ENCODE peak calls at places on chromosomes 13 and 19, in five cellular contexts. F, Q, S, K and B are unnamed samples.

GRCh38 chr19:498591-498950 is 2.3 kb downstream of the MADCAM1 start:
- DNase-seq in F (peak), Q (no peak), S (no peak), K (no peak), B (no peak)

GRCh38 chr19:53980553-53981407 is 10.7 kb upstream of the CACNG6 start:
- DNase-seq in F (no peak), Q (peak), S (peak), K (no peak), B (no peak)

GRCh38 chr13:31250435-31250834 is 50.7 kb downstream of the B3GLCT start:
- DNase-seq in F (no peak), Q (no peak), S (no peak), K (no peak), B (no peak)

GRCh38 chr13:29676535-29676934 is 81.0 kb upstream of the SLC7A1 start:
- DNase-seq in F (no peak), Q (no peak), S (no peak), K (no peak), B (no peak)

GRCh38 chr19:55454787-55455243 is 6.6 kb downstream of the ISOC2 start:
- DNase-seq in F (peak), Q (peak), S (peak), K (no peak), B (no peak)

GRCh38 chr19:6372594-6373095 is at the start of gene ALKBH7:
- DNase-seq in F (peak), Q (peak), S (peak), K (peak), B (peak)

GRCh38 chr13:111337741-111338140 is 17.3 kb downstream of the TEX29 start:
- DNase-seq in F (no peak), Q (no peak), S (no peak), K (no peak), B (no peak)

GRCh38 chr13:40060318-40061007 is 405.0 kb downstream of the COG6 start:
- DNase-seq in F (peak), Q (no peak), S (peak), K (peak), B (peak)

GRCh38 chr19:12766051-12766521 is 9.3 kb downstream of the HOOK2 start:
- DNase-seq in F (peak), Q (no peak), S (peak), K (no peak), B (no peak)

GRCh38 chr19:55652311-55653078 is 2.3 kb upstream of the U2AF2 start:
- DNase-seq in F (peak), Q (no peak), S (peak), K (no peak), B (no peak)

GRCh38 chr19:9010693-9011092 is 484 bp upstream of the MUC16 start:
- DNase-seq in F (no peak), Q (no peak), S (peak), K (no peak), B (no peak)

GRCh38 chr13:45500492-45501174 is 35.9 kb downstream of the COG3 start:
- DNase-seq in F (no peak), Q (peak), S (no peak), K (no peak), B (peak)

GRCh38 chr13:25463496-25463895 is 91.7 kb downstream of the ATP8A2 start:
- DNase-seq in F (no peak), Q (no peak), S (peak), K (no peak), B (no peak)

GRCh38 chr13:34372581-34372980 is 554.6 kb downstream of the RFC3 start:
- DNase-seq in F (no peak), Q (no peak), S (no peak), K (no peak), B (no peak)

GRCh38 chr13:113849981-113850721 is 13.7 kb downstream of the GAS6 start:
- DNase-seq in F (no peak), Q (no peak), S (peak), K (no peak), B (no peak)

GRCh38 chr19:44111910-44112463 is 1.2 kb upstream of the ZNF225 start:
- DNase-seq in F (no peak), Q (no peak), S (peak), K (no peak), B (peak)

GRCh38 chr13:32059511-32059984 is 28.0 kb downstream of the FRY start:
- DNase-seq in F (no peak), Q (no peak), S (no peak), K (no peak), B (no peak)

GRCh38 chr19:2328401-2329161 is at the start of the genes LSM7 and SPPL2B:
- DNase-seq in F (peak), Q (peak), S (peak), K (peak), B (peak)

GRCh38 chr13:112679932-112680677 is 9.7 kb upstream of the ATP11A start:
- DNase-seq in F (no peak), Q (no peak), S (peak), K (no peak), B (no peak)

GRCh38 chr13:112837371-112838037 is 131.5 kb upstream of the MCF2L start:
- DNase-seq in F (no peak), Q (no peak), S (peak), K (no peak), B (no peak)

GRCh38 chr19:12801466-12802266 is at the start of the genes PRDX2 and THSD8:
- DNase-seq in F (peak), Q (peak), S (peak), K (no peak), B (no peak)

GRCh38 chr13:63367522-63368198 is 1952.0 kb upstream of the PCDH20 start:
- DNase-seq in F (no peak), Q (no peak), S (no peak), K (no peak), B (no peak)

GRCh38 chr19:1171755-1172352 is 2.2 kb downstream of the SBNO2 start:
- DNase-seq in F (peak), Q (no peak), S (no peak), K (no peak), B (no peak)

GRCh38 chr13:40292108-40292507 is 374.3 kb downstream of the FOXO1 start:
- DNase-seq in F (no peak), Q (no peak), S (no peak), K (no peak), B (no peak)

GRCh38 chr13:42153371-42153770 is 104.9 kb downstream of the DGKH start:
- DNase-seq in F (no peak), Q (no peak), S (peak), K (no peak), B (no peak)

GRCh38 chr13:29935309-29935981 is 85.0 kb upstream of the UBL3 start:
- DNase-seq in F (no peak), Q (no peak), S (no peak), K (no peak), B (no peak)

GRCh38 chr19:34109596-34109995 is 62.7 kb upstream of the LSM14A start:
- DNase-seq in F (no peak), Q (no peak), S (no peak), K (no peak), B (no peak)

GRCh38 chr19:6516018-6516658 is 14.0 kb upstream of the TUBB4A start:
- DNase-seq in F (peak), Q (peak), S (peak), K (peak), B (peak)

GRCh38 chr19:21314676-21315075 is 14.5 kb downstream of the ZNF708 start:
- DNase-seq in F (no peak), Q (no peak), S (no peak), K (no peak), B (no peak)

GRCh38 chr13:24503376-24503690 is 9.2 kb downstream of the PARP4 start:
- DNase-seq in F (no peak), Q (no peak), S (no peak), K (no peak), B (no peak)

GRCh38 chr13:36154567-36155231 is 23.5 kb upstream of the DCLK1 start:
- DNase-seq in F (peak), Q (no peak), S (peak), K (no peak), B (no peak)

GRCh38 chr19:10501971-10502523 is 1.1 kb downstream of the KEAP1 start:
- DNase-seq in F (peak), Q (peak), S (peak), K (peak), B (no peak)

GRCh38 chr19:55649579-55650557 is 1.9 kb downstream of the CCDC106 start:
- DNase-seq in F (peak), Q (no peak), S (peak), K (no peak), B (no peak)

GRCh38 chr13:76711515-76712182 is 174.6 kb downstream of the KCTD12 start:
- DNase-seq in F (no peak), Q (no peak), S (peak), K (no peak), B (peak)

GRCh38 chr13:99873832-99874430 is 97.6 kb downstream of the ZIC5 start:
- DNase-seq in F (no peak), Q (no peak), S (no peak), K (no peak), B (no peak)

GRCh38 chr19:18803550-18804138 is 12.5 kb upstream of the COMP start:
- DNase-seq in F (no peak), Q (no peak), S (peak), K (no peak), B (no peak)

GRCh38 chr13:100146534-100146933 is 57.6 kb downstream of the PCCA start:
- DNase-seq in F (no peak), Q (no peak), S (no peak), K (no peak), B (no peak)

GRCh38 chr13:33401238-33401637 is 115.7 kb upstream of the STARD13 start:
- DNase-seq in F (no peak), Q (no peak), S (no peak), K (no peak), B (no peak)

GRCh38 chr19:11142528-11143171 is 12.9 kb downstream of the SPC24 start:
- DNase-seq in F (peak), Q (peak), S (peak), K (peak), B (peak)

GRCh38 chr13:114131581-114132418 is 623 bp downstream of the RASA3 start:
- DNase-seq in F (peak), Q (no peak), S (peak), K (no peak), B (no peak)

DNA sequence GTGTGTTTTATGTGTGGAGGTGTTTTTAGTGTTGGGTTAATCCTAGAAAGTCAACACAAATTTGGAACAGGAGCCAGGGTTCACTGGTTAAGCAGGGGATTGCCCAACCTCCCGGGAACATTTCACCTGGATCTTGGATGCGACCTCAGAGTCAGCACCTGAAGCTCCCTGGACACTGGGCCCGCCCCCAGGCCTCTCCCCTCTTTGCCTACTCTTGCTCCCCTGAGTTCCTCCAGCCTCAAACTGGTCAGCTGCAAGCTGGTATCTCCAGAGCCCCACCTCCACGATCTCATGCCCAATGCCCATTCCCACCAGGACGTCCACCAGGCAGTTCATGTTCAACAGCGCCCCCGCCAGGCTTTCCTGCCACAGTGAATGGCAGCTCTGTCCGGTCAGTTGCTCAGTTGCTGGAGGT is 9.7 kb downstream of the HSD17B14 start:
- DNase-seq in F (no peak), Q (peak), S (no peak), K (no peak), B (no peak)
- TF ChIP-seq CTCF in F (no peak), Q (no peak), S (no peak), K (no peak), B (peak)

DNA sequence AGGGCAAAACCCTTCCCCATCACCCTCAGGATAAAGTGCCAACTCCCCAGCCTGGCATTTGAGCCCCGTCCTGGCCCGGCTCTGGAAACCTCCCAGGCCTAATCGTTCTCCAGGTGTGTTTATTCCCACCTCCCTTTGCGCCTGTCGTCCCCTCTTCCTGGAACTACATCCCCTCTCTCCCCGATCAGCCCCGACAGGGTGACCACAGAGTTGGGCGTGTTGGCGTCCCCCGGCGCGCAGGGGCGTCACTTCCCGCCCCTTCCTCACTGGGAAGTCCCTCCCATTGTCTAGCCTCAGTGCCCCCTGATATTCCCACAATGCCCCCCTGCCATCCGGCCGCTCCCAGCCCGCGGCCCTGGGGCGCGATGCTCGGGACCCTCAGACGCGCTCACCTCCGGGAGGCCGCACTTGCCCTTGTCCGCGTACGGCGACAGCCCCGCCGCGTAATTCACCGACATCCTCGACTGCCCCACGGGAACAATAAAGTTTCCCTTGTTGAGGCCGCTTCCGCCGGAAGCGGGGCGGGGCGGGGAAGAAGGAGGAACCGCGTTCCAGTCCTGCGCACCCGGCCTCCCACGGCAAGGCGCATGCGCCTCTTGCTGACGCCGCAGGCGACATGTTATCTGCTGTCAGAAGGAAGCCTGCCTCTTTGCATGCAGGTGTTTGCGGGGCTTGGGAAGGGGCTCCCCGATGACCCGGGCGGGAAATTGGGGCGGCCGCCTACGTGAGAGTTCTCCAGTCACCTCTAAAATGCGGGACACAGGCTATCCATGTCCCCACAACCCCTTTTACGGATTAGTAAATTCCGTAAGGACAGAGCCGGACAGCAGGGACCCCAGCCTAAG is at the start of the genes ANKRD24 and SIRT6:
- DNase-seq in F (peak), Q (peak), S (peak), K (peak), B (peak)
- TF ChIP-seq CTCF in F (no peak), Q (no peak), S (no peak), K (no peak), B (no peak)

DNA sequence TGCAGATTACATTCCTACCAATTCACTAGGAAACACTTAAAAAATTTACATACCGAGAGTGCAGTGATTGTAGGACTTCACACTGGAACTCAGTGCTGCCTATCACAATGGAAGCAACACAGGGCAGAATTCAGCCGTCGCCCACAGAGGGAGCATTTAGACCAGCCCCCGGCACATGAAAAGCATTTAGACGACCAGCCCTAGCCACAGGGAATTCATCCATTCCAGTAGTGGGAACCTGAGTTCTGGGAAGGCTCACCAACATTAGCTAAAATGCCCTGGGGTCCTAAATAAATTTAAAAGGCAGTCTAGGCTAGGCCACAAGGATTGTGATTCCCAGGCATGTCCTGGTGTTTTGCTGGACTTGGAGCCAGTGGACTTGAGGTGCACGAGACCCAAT is 155.2 kb downstream of the LIG4 start:
- DNase-seq in F (no peak), Q (no peak), S (no peak), K (no peak), B (no peak)
- TF ChIP-seq CTCF in F (no peak), Q (no peak), S (no peak), K (no peak), B (no peak)

DNA sequence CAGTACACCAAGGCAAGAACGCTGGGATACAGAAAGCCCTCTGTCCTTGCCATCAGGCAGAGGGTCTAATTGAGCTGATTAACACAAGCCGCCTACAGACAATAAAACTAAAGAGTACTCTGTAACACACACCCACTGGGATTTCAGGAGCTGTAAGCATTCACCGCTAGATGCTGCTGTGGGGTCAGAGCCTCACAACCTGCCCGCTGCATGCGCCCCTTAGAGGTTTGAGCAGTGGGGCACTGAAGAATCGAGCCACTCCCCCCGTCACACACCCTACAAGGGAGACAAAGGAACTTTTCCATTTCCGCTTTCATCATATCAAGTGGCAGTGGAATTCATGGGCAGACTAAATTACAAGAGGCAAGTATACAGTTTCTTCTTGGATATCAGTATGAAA is 1080.6 kb downstream of the PCDH17 start:
- DNase-seq in F (peak), Q (no peak), S (no peak), K (no peak), B (no peak)
- TF ChIP-seq CTCF in F (no peak), Q (no peak), S (no peak), K (no peak), B (no peak)

DNA sequence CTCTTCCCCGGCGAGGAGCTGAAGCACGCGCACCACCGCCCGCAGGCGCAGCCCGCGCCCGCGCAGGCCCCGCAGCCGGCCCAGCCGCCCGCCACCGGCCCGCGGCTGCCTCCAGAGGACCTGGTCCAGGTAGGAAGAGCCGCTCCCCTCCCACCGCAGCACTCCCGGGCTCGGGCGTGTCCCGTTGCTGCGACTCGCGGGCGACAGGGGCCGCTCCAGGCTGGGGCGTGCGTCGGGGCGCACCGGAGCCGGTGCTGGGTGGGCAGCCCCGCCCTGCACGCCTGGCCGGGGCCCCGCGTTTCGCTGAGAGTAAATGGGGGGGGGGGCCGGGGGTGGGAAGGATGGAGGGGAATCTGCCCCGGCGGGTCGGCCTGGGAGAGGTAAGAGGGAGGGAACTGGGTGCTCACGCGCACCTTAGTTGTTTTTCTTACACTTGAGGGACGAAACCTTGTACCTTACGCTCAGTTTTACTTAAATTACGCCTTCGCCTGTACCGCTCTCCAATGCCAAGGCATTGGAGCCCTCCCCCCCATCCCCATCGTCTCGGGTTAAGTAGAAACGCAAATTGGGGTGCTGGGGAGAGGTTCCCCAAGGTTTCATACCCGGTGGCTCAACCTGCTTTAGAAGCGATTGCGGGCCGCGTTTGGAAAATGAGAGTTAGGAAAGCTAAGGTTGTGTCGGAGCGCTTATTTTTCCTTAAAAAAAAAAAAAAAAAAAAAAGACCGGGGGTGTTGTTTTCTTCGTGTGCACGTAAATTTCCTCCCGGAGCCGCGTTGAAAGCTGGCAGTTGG is 850 bp downstream of the KLF5 start:
- DNase-seq in F (peak), Q (no peak), S (peak), K (no peak), B (no peak)
- TF ChIP-seq CTCF in F (no peak), Q (no peak), S (no peak), K (no peak), B (peak)

GRCh38 chr19:42254083-42254849 is 662 bp downstream of the ERF start:
- DNase-seq in F (peak), Q (peak), S (peak), K (no peak), B (no peak)
- TF ChIP-seq CTCF in F (no peak), Q (no peak), S (no peak), K (peak), B (no peak)

DNA sequence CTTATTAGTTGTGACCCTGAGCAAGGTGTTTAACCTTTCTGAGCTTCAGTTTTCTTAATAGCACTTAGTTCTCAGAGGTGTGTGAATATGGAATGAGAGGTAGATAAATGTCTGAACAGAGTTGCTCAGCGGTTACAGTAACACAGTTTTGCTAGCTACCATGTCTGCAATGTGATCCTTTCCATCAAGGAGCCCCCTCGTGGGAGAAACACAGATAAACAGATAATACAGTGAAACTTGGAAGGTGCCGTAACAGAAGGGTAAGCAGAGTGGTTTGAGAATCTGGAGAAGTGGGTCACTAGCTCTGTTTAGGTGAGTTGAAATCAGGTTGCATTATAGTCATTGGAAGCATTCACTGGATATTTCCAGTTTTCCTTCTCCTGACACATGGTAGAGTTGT is 38.9 kb downstream of the IRS2 start:
- DNase-seq in F (no peak), Q (no peak), S (no peak), K (no peak), B (no peak)
- TF ChIP-seq CTCF in F (no peak), Q (no peak), S (no peak), K (no peak), B (peak)

DNA sequence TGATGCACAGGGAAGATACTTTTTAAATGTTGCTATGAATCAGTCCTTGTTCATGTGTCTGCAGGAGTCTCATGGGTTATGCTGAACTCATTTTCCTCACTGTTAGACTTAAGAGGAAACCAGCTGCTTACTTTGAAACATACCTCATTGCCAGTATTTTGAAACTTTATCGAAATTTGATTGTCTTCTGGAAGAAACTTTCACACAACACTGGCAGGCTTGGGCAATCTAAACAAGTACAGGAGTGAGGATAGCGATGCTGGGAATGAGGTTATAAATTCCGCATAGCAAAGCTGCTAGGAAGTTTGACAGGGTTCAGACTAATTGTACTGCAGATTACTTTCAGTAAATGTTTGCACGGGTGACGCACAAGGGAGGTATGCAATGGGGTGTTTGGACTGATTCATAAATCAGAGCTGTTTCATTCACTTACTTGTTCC is 245.7 kb downstream of the DNAJC15 start:
- DNase-seq in F (no peak), Q (peak), S (peak), K (no peak), B (peak)
- TF ChIP-seq CTCF in F (no peak), Q (no peak), S (no peak), K (no peak), B (no peak)